ENCODE peak calls at places on chromosomes 3 and 15, in eight cellular contexts. T is OCI-LY7, A is thoracic aorta, E is small intestine, W is H9, N is neural progenitor cell, S is mammary epithelial cell, M is HepG2. F is an unnamed sample.

GRCh38 chr3:50971487-50971924 is 296.8 kb downstream of the DOCK3 start:
- DNase-seq in E (peak; percentile 68), M (peak; percentile 68), W (peak; percentile 73), S (peak; percentile 53), T (peak; percentile 68), N (peak; percentile 77), A (no peak), F (peak; percentile 56)

GRCh38 chr3:184160456-184160855 is 5.3 kb downstream of the DVL3 start:
- DNase-seq in E (no peak), T (no peak), S (no peak), M (no peak), A (no peak), W (no peak), N (no peak), F (no peak)

GRCh38 chr15:85414991-85415390 is 34.6 kb downstream of the AKAP13 start:
- DNase-seq in E (no peak), A (no peak), N (no peak), T (no peak), M (no peak), W (no peak), S (no peak), F (no peak)

GRCh38 chr3:187360087-187360486 is 8.1 kb upstream of the RTP4 start:
- DNase-seq in M (no peak), S (no peak), E (no peak), W (no peak), A (no peak), T (no peak), N (peak; percentile 61), F (no peak)

GRCh38 chr3:177234121-177234520 is 36.8 kb upstream of the TBL1XR1 start:
- DNase-seq in N (no peak), E (no peak), W (no peak), A (no peak), T (no peak), M (no peak), S (no peak), F (no peak)

GRCh38 chr3:157692468-157692867 is 189.3 kb upstream of the VEPH1 start:
- DNase-seq in S (no peak), W (no peak), E (no peak), M (no peak), N (no peak), A (no peak), T (peak; percentile 14), F (no peak)

GRCh38 chr15:65414841-65415621 is 7.7 kb downstream of the IGDCC4 start:
- DNase-seq in N (peak; percentile 95), S (no peak), A (no peak), E (no peak), W (peak; percentile 94), T (no peak), M (peak; percentile 59), F (no peak)

GRCh38 chr3:76700323-76700722 is 339.6 kb upstream of the ROBO2 start:
- DNase-seq in N (no peak), A (no peak), M (no peak), T (no peak), S (no peak), E (no peak), W (no peak), F (no peak)

GRCh38 chr3:153348457-153349137 is 186.6 kb downstream of the RAP2B start:
- DNase-seq in A (no peak), N (no peak), S (peak; percentile 65), W (peak; percentile 30), T (no peak), M (no peak), E (no peak), F (no peak)

GRCh38 chr3:74537164-74537563 is 77.3 kb downstream of the CNTN3 start:
- DNase-seq in M (no peak), S (no peak), T (no peak), E (no peak), N (no peak), W (no peak), A (peak; percentile 21), F (no peak)

GRCh38 chr3:194384569-194385001 is 14.5 kb downstream of the GP5 start:
- DNase-seq in A (no peak), N (no peak), T (no peak), E (no peak), M (no peak), W (peak; percentile 20), S (no peak), F (no peak)

GRCh38 chr3:16482770-16483531 is 30.5 kb downstream of the RFTN1 start:
- DNase-seq in A (no peak), S (no peak), N (no peak), W (peak; percentile 75), T (peak; percentile 82), E (peak; percentile 5), M (no peak), F (no peak)

GRCh38 chr3:98691897-98692296 is 71.2 kb upstream of the ST3GAL6 start:
- DNase-seq in W (no peak), T (no peak), S (no peak), A (no peak), M (no peak), N (no peak), E (no peak), F (no peak)

GRCh38 chr3:64975138-64975537 is 287.3 kb upstream of the ADAMTS9 start:
- DNase-seq in W (no peak), T (no peak), E (no peak), A (no peak), N (no peak), M (no peak), S (peak; percentile 82), F (no peak)

GRCh38 chr3:18870074-18870640 is 278.2 kb upstream of the KCNH8 start:
- DNase-seq in W (no peak), M (no peak), N (no peak), T (no peak), S (no peak), A (no peak), E (no peak), F (no peak)

GRCh38 chr3:183688869-183689268 is 8.7 kb upstream of the YEATS2 start:
- DNase-seq in E (no peak), T (no peak), M (no peak), A (no peak), N (no peak), W (no peak), S (no peak), F (no peak)

GRCh38 chr3:127655641-127656040 is 17.1 kb upstream of the ABTB1 start:
- DNase-seq in S (no peak), A (no peak), E (no peak), M (no peak), N (no peak), W (no peak), T (no peak), F (no peak)

DNA sequence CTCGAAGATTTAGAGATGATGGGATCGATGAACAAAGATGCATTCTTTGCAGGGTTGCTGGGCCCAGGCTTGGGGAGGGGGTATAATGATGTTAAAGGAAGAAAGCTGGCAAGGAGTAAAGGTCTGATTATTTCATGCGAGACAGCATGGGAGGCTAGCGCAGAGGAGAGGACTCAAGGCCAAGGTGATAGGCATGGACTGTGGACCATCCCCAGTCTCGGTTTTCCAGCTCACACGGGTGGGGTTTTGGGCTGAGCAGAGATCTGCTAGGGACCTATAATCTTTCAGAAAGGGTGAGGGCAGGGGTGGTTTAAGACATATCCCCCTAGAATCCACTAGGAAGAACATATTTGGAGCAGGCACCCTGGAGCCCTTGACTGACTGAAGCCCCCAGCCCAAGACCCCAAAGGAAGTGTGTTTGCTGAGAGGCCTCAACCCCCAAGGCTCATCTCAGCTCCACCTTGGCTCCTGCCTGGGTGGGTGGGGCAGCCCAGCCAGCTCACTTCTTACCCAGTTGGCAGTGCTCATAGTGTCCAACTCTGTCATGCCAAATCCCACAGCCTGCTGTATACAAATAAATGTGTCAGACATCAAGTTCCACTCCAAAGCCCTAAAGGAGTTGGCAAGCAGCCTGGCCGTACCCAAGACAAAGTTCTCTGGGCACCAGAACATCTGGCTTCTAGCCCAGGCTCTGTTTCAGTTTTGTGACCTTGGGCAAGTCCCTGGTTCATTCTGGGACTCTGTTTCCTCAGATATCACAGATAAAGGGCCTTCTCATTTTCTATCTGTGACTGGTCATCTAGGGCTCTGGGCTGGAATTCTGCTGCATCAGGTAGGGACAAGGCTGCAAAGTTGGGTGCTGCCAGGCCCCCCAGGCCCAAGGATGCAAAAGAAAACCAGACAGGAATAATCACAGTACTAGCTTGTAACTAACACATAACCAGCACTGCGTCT is 17.8 kb downstream of the ACSBG1 start:
- DNase-seq in M (no peak), W (no peak), T (no peak), S (peak; percentile 69), E (peak; percentile 99), N (no peak), A (no peak), F (no peak)
- H3K4me1 ChIP-seq in M (no peaks in the 10 kb centered on the region), W (peaks cover 2% of the 10 kb centered on the region), T (no peaks in the 10 kb centered on the region), S (no peaks in the 10 kb centered on the region), E (peaks cover 9% of the 10 kb centered on the region), N (no peaks in the 10 kb centered on the region), A (no peaks in the 10 kb centered on the region), F (no peaks in the 10 kb centered on the region)

GRCh38 chr3:141379250-141379872 is 11.1 kb downstream of the ZBTB38 start:
- DNase-seq in S (no peak), N (no peak), W (no peak), A (no peak), M (no peak), T (peak; percentile 59), E (peak; percentile 39), F (no peak)
- H3K4me1 ChIP-seq in S (peaks cover 12% of the 10 kb centered on the region), N (peaks cover 16% of the 10 kb centered on the region), W (peaks cover 6% of the 10 kb centered on the region), A (peaks cover 5% of the 10 kb centered on the region), M (no peaks in the 10 kb centered on the region), T (peaks cover 59% of the 10 kb centered on the region), E (no peaks in the 10 kb centered on the region), F (no peaks in the 10 kb centered on the region)

GRCh38 chr3:46934508-46935167 is 41.9 kb downstream of the CCDC12 start:
- DNase-seq in T (no peak), S (peak; percentile 86), A (no peak), E (no peak), W (no peak), M (no peak), N (no peak), F (no peak)
- H3K4me1 ChIP-seq in T (peaks cover 79% of the 10 kb centered on the region), S (peaks cover 74% of the 10 kb centered on the region), A (peaks cover 67% of the 10 kb centered on the region), E (peaks cover 43% of the 10 kb centered on the region), W (peaks cover 8% of the 10 kb centered on the region), M (peaks cover 88% of the 10 kb centered on the region), N (peaks cover 7% of the 10 kb centered on the region), F (no peaks in the 10 kb centered on the region)

GRCh38 chr15:70065006-70065722 is 32.6 kb downstream of the TLE3 start:
- DNase-seq in A (no peak), N (no peak), W (no peak), M (no peak), T (no peak), S (no peak), E (peak; percentile 90), F (no peak)

GRCh38 chr15:70063284-70063991 is 34.3 kb downstream of the TLE3 start:
- DNase-seq in M (no peak), S (no peak), N (no peak), A (no peak), E (no peak), T (no peak), W (no peak), F (no peak)

GRCh38 chr15:70066004-70066403 is 31.7 kb downstream of the TLE3 start:
- DNase-seq in A (no peak), E (peak; percentile 12), T (no peak), N (no peak), W (no peak), M (no peak), S (no peak), F (no peak)

GRCh38 chr15:70063992-70064379 is 33.7 kb downstream of the TLE3 start:
- DNase-seq in S (no peak), M (no peak), W (no peak), T (no peak), N (no peak), A (no peak), E (no peak), F (no peak)

DNA sequence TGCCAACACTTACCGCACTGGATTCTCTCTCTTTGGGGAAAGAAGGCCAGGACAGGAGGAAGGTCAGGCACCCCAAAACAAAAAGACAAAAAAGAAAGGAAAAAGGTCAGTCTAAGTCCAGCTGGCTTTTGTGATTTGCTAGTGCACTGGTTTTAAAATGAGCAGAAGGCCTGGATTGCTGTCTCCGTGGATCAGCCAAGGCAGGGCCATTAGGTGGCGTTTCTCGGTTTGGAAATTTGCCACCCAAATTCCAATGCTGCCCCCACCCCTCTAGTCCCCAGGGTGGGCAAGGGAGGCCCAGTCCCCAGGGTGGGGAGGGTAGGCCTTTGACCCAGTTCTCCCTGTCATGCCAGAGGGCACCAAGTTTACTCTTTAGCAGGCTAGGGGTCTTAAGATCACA is 33.3 kb downstream of the TLE3 start:
- DNase-seq in W (no peak), T (no peak), S (no peak), N (no peak), A (no peak), E (no peak), M (no peak), F (no peak)
- H3K4me1 ChIP-seq in W (no peaks in the 10 kb centered on the region), T (no peaks in the 10 kb centered on the region), S (no peaks in the 10 kb centered on the region), N (no peaks in the 10 kb centered on the region), A (peaks cover 3% of the 10 kb centered on the region), E (peaks cover 15% of the 10 kb centered on the region), M (peaks cover 11% of the 10 kb centered on the region), F (no peaks in the 10 kb centered on the region)

F was measured in DND-41.